ENCODE peak calls at places on chromosomes 5 and 9, in four cellular contexts. One of them, this sample, is unnamed.

GRCh38 chr5:163730206-163730782 is 224.9 kb downstream of the MAT2B start:
- DNase-seq in upper lobe of right lung: peak; percentile 70
- DNase-seq in fibroblast of lung: no peak
- DNase-seq in GM23338: peak; percentile 61
- DNase-seq in this sample: peak; percentile 38

GRCh38 chr5:143775258-143775657 is 36.7 kb upstream of the HMHB1 start:
- DNase-seq in upper lobe of right lung: no peak
- DNase-seq in fibroblast of lung: peak; percentile 70
- DNase-seq in GM23338: no peak
- DNase-seq in this sample: peak; percentile 58

GRCh38 chr9:127586537-127586936 is 25.5 kb upstream of the STXBP1 start:
- DNase-seq in GM23338: peak; percentile 97
- DNase-seq in fibroblast of lung: peak; percentile 66
- DNase-seq in upper lobe of right lung: peak; percentile 81
- DNase-seq in this sample: peak; percentile 83

GRCh38 chr5:88396635-88397285 is 128.1 kb upstream of the TMEM161B start:
- DNase-seq in GM23338: peak; percentile 62
- DNase-seq in upper lobe of right lung: no peak
- DNase-seq in fibroblast of lung: no peak
- DNase-seq in this sample: no peak

GRCh38 chr5:164562271-164562856 is 1056.9 kb downstream of the MAT2B start:
- DNase-seq in GM23338: no peak
- DNase-seq in fibroblast of lung: peak; percentile 18
- DNase-seq in upper lobe of right lung: no peak
- DNase-seq in this sample: peak; percentile 35

GRCh38 chr5:5781335-5781734 is 358.9 kb downstream of the ICE1 start:
- DNase-seq in GM23338: no peak
- DNase-seq in fibroblast of lung: no peak
- DNase-seq in upper lobe of right lung: no peak
- DNase-seq in this sample: no peak

GRCh38 chr5:9582406-9582805 is 36.5 kb upstream of the SEMA5A start:
- DNase-seq in fibroblast of lung: no peak
- DNase-seq in upper lobe of right lung: no peak
- DNase-seq in GM23338: no peak
- DNase-seq in this sample: peak; percentile 41

GRCh38 chr5:125004009-125004408 is 257.6 kb upstream of the ZNF608 start:
- DNase-seq in GM23338: no peak
- DNase-seq in upper lobe of right lung: no peak
- DNase-seq in fibroblast of lung: no peak
- DNase-seq in this sample: no peak

GRCh38 chr5:39674209-39675082 is 249.7 kb upstream of the DAB2 start:
- DNase-seq in GM23338: no peak
- DNase-seq in fibroblast of lung: no peak
- DNase-seq in upper lobe of right lung: no peak
- DNase-seq in this sample: peak; percentile 26

GRCh38 chr5:174834081-174834480 is 109.7 kb downstream of the MSX2 start:
- DNase-seq in fibroblast of lung: no peak
- DNase-seq in upper lobe of right lung: no peak
- DNase-seq in GM23338: no peak
- DNase-seq in this sample: no peak

GRCh38 chr9:72936266-72936665 is 16.6 kb downstream of the ALDH1A1 start:
- DNase-seq in fibroblast of lung: no peak
- DNase-seq in GM23338: no peak
- DNase-seq in upper lobe of right lung: no peak
- DNase-seq in this sample: no peak
- H3K4me3 ChIP-seq in fibroblast of lung: no peak overlapping the region
- H3K4me3 ChIP-seq in GM23338: no peak overlapping the region
- H3K4me3 ChIP-seq in upper lobe of right lung: no peak overlapping the region
- H3K4me3 ChIP-seq in this sample: no peak overlapping the region

GRCh38 chr9:4297151-4297794 is 2.6 kb downstream of the GLIS3 start:
- DNase-seq in upper lobe of right lung: peak; percentile 86
- DNase-seq in fibroblast of lung: peak; percentile 91
- DNase-seq in GM23338: peak; percentile 84
- DNase-seq in this sample: peak; percentile 73
- H3K4me3 ChIP-seq in upper lobe of right lung: peak overlapping the region; percentile 73
- H3K4me3 ChIP-seq in fibroblast of lung: peak overlapping the region; percentile 63
- H3K4me3 ChIP-seq in GM23338: peak overlapping the region; percentile 85
- H3K4me3 ChIP-seq in this sample: peak overlapping the region; percentile 62

DNA sequence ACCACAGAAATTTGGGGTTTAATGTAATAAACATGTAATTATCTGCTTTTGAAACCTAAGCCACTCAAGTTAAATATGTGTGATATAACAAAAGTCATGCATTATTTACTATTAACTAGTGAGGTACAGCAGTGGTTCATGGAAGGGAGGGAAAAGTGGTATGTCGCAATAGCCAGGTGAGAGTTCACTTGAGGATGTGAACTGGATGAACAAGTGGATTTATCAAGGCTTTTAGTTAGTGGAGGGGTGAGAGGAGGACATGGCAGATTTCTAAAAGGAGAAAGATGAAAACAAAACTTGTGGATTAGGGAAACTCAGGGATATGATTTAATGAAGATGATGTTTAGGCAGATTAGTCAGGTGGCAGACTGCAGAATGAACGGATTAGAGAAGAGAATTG is 141.3 kb upstream of the NFIB start:
- DNase-seq in GM23338: no peak
- DNase-seq in fibroblast of lung: no peak
- DNase-seq in upper lobe of right lung: no peak
- DNase-seq in this sample: peak; percentile 38
- H3K4me3 ChIP-seq in GM23338: no peak overlapping the region
- H3K4me3 ChIP-seq in fibroblast of lung: no peak overlapping the region
- H3K4me3 ChIP-seq in upper lobe of right lung: no peak overlapping the region
- H3K4me3 ChIP-seq in this sample: no peak overlapping the region

DNA sequence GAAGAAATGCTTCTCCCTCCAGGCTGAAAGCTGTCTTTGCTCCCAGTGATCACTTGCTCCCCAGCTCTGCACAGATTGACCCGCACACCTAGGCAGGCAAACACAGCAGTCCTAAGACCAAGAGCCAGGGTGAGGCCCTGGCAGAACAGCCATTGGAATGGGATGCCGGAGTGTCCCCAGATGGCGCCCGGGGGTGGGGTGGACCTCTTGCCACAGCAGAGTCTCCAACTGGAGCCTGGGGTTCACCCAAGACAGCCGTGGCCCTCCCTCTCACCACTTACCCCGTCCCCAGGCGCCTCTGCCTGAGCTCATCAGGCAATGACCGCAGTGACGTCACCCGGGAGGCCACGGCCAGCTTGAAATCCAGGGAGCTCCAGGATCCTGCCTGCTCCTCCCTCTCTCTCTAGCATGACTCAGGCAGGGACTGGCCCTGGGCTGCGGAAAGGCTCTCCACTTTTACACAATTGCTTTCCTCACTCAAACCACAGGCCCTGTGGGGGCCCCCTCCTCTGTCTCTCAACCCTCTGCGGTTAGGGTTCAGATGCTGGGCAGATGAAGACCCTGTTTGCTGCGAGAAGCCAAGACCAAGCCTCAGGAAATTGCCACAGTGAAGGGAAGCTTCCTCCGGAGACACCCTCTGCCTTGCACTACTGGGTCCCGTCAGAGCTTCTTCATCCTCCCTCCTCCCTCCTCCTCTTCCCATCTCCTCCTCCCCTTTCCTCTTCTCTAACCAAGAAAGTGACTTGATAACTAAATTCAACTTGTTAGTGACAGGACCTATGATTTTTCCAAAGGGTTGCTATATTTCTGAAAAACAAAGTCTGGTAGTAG is 24.3 kb upstream of the PTGES start:
- DNase-seq in fibroblast of lung: peak; percentile 100
- DNase-seq in upper lobe of right lung: peak; percentile 91
- DNase-seq in GM23338: peak; percentile 20
- DNase-seq in this sample: peak; percentile 98
- H3K4me3 ChIP-seq in fibroblast of lung: peak overlapping the region; percentile 27
- H3K4me3 ChIP-seq in upper lobe of right lung: no peak overlapping the region
- H3K4me3 ChIP-seq in GM23338: no peak overlapping the region
- H3K4me3 ChIP-seq in this sample: no peak overlapping the region

GRCh38 chr5:151021771-151022170 is 1.4 kb downstream of the GPX3 start:
- DNase-seq in fibroblast of lung: no peak
- DNase-seq in upper lobe of right lung: no peak
- DNase-seq in GM23338: no peak
- DNase-seq in this sample: no peak

GRCh38 chr5:151023047-151023615 is 2.7 kb downstream of the GPX3 start:
- DNase-seq in fibroblast of lung: peak; percentile 74
- DNase-seq in upper lobe of right lung: no peak
- DNase-seq in GM23338: no peak
- DNase-seq in this sample: peak; percentile 28

GRCh38 chr5:151023651-151024050 is 3.3 kb downstream of the GPX3 start:
- DNase-seq in fibroblast of lung: peak; percentile 73
- DNase-seq in GM23338: no peak
- DNase-seq in upper lobe of right lung: peak; percentile 72
- DNase-seq in this sample: peak; percentile 85

GRCh38 chr5:151024440-151024839 is 4.0 kb downstream of the GPX3 start:
- DNase-seq in fibroblast of lung: no peak
- DNase-seq in GM23338: no peak
- DNase-seq in upper lobe of right lung: no peak
- DNase-seq in this sample: peak; percentile 45

GRCh38 chr5:151022511-151023018 is 2.2 kb downstream of the GPX3 start:
- DNase-seq in fibroblast of lung: peak; percentile 72
- DNase-seq in GM23338: no peak
- DNase-seq in upper lobe of right lung: no peak
- DNase-seq in this sample: peak; percentile 95
- H3K4me3 ChIP-seq in fibroblast of lung: no peak overlapping the region
- H3K4me3 ChIP-seq in GM23338: no peak overlapping the region
- H3K4me3 ChIP-seq in upper lobe of right lung: peak overlapping the region; percentile 82
- H3K4me3 ChIP-seq in this sample: no peak overlapping the region

GRCh38 chr9:107674252-107674936 is 184.8 kb upstream of the KLF4 start:
- DNase-seq in fibroblast of lung: no peak
- DNase-seq in GM23338: peak; percentile 62
- DNase-seq in upper lobe of right lung: no peak
- DNase-seq in this sample: no peak
- H3K4me3 ChIP-seq in fibroblast of lung: no peak overlapping the region
- H3K4me3 ChIP-seq in GM23338: no peak overlapping the region
- H3K4me3 ChIP-seq in upper lobe of right lung: no peak overlapping the region
- H3K4me3 ChIP-seq in this sample: no peak overlapping the region

DNA sequence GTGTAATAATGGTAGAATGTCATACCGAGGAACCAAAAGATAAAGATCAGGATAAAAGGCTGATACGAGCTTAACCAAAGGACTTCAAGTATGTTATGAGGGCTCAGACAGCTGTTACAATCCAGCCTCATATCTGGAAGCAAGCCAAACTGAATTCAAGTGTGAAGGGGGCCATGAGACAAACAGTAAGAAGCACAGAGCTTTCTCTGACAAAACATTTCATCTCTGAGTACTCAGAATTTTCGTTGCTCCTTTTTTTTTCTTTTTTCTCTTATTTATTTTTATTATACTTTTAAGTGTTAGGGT is 52.9 kb upstream of the CD180 start:
- DNase-seq in upper lobe of right lung: no peak
- DNase-seq in fibroblast of lung: no peak
- DNase-seq in GM23338: no peak
- DNase-seq in this sample: no peak
- H3K4me3 ChIP-seq in upper lobe of right lung: no peak overlapping the region
- H3K4me3 ChIP-seq in fibroblast of lung: no peak overlapping the region
- H3K4me3 ChIP-seq in GM23338: no peak overlapping the region
- H3K4me3 ChIP-seq in this sample: no peak overlapping the region

GRCh38 chr5:44740655-44741054 is 68.1 kb upstream of the MRPS30 start:
- DNase-seq in upper lobe of right lung: no peak
- DNase-seq in fibroblast of lung: no peak
- DNase-seq in GM23338: peak; percentile 20
- DNase-seq in this sample: peak; percentile 8
- H3K4me3 ChIP-seq in upper lobe of right lung: no peak overlapping the region
- H3K4me3 ChIP-seq in fibroblast of lung: no peak overlapping the region
- H3K4me3 ChIP-seq in GM23338: no peak overlapping the region
- H3K4me3 ChIP-seq in this sample: no peak overlapping the region

GRCh38 chr5:14830210-14831005 is 41.2 kb downstream of the ANKH start:
- DNase-seq in fibroblast of lung: no peak
- DNase-seq in GM23338: no peak
- DNase-seq in upper lobe of right lung: no peak
- DNase-seq in this sample: no peak
- H3K4me3 ChIP-seq in fibroblast of lung: no peak overlapping the region
- H3K4me3 ChIP-seq in GM23338: no peak overlapping the region
- H3K4me3 ChIP-seq in upper lobe of right lung: no peak overlapping the region
- H3K4me3 ChIP-seq in this sample: no peak overlapping the region